ENCODE peak calls at places on chromosomes 13 and 19, in five cellular contexts. One of them, this sample, is unnamed. For H3K4me1, the result is how much of the 10 kb centered on the place peaks cover.

GRCh38 chr19:2616741-2617392 is 85.6 kb downstream of the GNG7 start:
- DNase-seq in GM23338: no peak
- DNase-seq in thoracic aorta: no peak
- DNase-seq in tibial artery: peak
- DNase-seq in breast epithelium: no peak
- DNase-seq in this sample: no peak

GRCh38 chr19:49984491-49984890 is 23.5 kb upstream of the SIGLEC11 start:
- DNase-seq in thoracic aorta: no peak
- DNase-seq in GM23338: no peak
- DNase-seq in breast epithelium: no peak
- DNase-seq in tibial artery: no peak
- DNase-seq in this sample: no peak

GRCh38 chr13:100508996-100509395 is 79.6 kb downstream of the GGACT start:
- DNase-seq in breast epithelium: no peak
- DNase-seq in tibial artery: no peak
- DNase-seq in thoracic aorta: no peak
- DNase-seq in GM23338: no peak
- DNase-seq in this sample: no peak

GRCh38 chr13:48775285-48775684 is 121.6 kb downstream of the CYSLTR2 start:
- DNase-seq in GM23338: no peak
- DNase-seq in breast epithelium: no peak
- DNase-seq in thoracic aorta: no peak
- DNase-seq in tibial artery: no peak
- DNase-seq in this sample: no peak

GRCh38 chr19:54707932-54708331 is 16.3 kb upstream of the KIR3DL3 start:
- DNase-seq in breast epithelium: peak
- DNase-seq in GM23338: no peak
- DNase-seq in tibial artery: no peak
- DNase-seq in thoracic aorta: no peak
- DNase-seq in this sample: no peak

GRCh38 chr13:28423010-28423409 is 71.9 kb downstream of the FLT1 start:
- DNase-seq in GM23338: no peak
- DNase-seq in tibial artery: peak
- DNase-seq in thoracic aorta: no peak
- DNase-seq in breast epithelium: no peak
- DNase-seq in this sample: no peak

GRCh38 chr19:12773571-12773970 is 1.8 kb downstream of the HOOK2 start:
- DNase-seq in tibial artery: no peak
- DNase-seq in breast epithelium: no peak
- DNase-seq in GM23338: no peak
- DNase-seq in thoracic aorta: no peak
- DNase-seq in this sample: no peak

GRCh38 chr13:34467450-34468083 is 474.5 kb upstream of the NBEA start:
- DNase-seq in GM23338: no peak
- DNase-seq in thoracic aorta: no peak
- DNase-seq in tibial artery: no peak
- DNase-seq in breast epithelium: no peak
- DNase-seq in this sample: no peak

GRCh38 chr13:70874646-70875045 is 766.4 kb upstream of the KLHL1 start:
- DNase-seq in tibial artery: no peak
- DNase-seq in GM23338: no peak
- DNase-seq in thoracic aorta: no peak
- DNase-seq in breast epithelium: no peak
- DNase-seq in this sample: no peak

GRCh38 chr19:32206065-32206464 is 139.3 kb upstream of the ZNF507 start:
- DNase-seq in breast epithelium: no peak
- DNase-seq in tibial artery: no peak
- DNase-seq in thoracic aorta: no peak
- DNase-seq in GM23338: no peak
- DNase-seq in this sample: peak
- TF ChIP-seq CTCF in breast epithelium: no peak
- TF ChIP-seq CTCF in tibial artery: no peak
- TF ChIP-seq CTCF in thoracic aorta: no peak
- TF ChIP-seq CTCF in GM23338: peak
- TF ChIP-seq CTCF in this sample: peak

GRCh38 chr19:35994868-35995654 is at the start of gene SDHAF1:
- DNase-seq in tibial artery: peak
- DNase-seq in breast epithelium: peak
- DNase-seq in GM23338: peak
- DNase-seq in thoracic aorta: peak
- DNase-seq in this sample: peak
- H3K27ac ChIP-seq in tibial artery: peak
- H3K27ac ChIP-seq in breast epithelium: peak
- H3K27ac ChIP-seq in GM23338: no peak
- H3K27ac ChIP-seq in thoracic aorta: peak
- H3K27ac ChIP-seq in this sample: peak

GRCh38 chr19:15404097-15404779 is 14.6 kb downstream of the AKAP8L start:
- DNase-seq in GM23338: no peak
- DNase-seq in tibial artery: no peak
- DNase-seq in thoracic aorta: no peak
- DNase-seq in breast epithelium: no peak
- DNase-seq in this sample: no peak

GRCh38 chr19:15402411-15403150 is 16.2 kb downstream of the AKAP8L start:
- DNase-seq in tibial artery: no peak
- DNase-seq in GM23338: no peak
- DNase-seq in thoracic aorta: no peak
- DNase-seq in breast epithelium: no peak
- DNase-seq in this sample: no peak

GRCh38 chr19:15404780-15405211 is 14.0 kb downstream of the AKAP8L start:
- DNase-seq in GM23338: no peak
- DNase-seq in breast epithelium: no peak
- DNase-seq in thoracic aorta: no peak
- DNase-seq in tibial artery: no peak
- DNase-seq in this sample: no peak

GRCh38 chr19:15401397-15401710 is 17.4 kb downstream of the AKAP8L start:
- DNase-seq in tibial artery: no peak
- DNase-seq in GM23338: no peak
- DNase-seq in thoracic aorta: no peak
- DNase-seq in breast epithelium: no peak
- DNase-seq in this sample: no peak

GRCh38 chr19:15403151-15403531 is 15.6 kb downstream of the AKAP8L start:
- DNase-seq in GM23338: no peak
- DNase-seq in tibial artery: no peak
- DNase-seq in breast epithelium: no peak
- DNase-seq in thoracic aorta: no peak
- DNase-seq in this sample: no peak
- H3K4me1 ChIP-seq in GM23338: under half
- H3K4me1 ChIP-seq in tibial artery: under half
- H3K4me1 ChIP-seq in breast epithelium: under half
- H3K4me1 ChIP-seq in thoracic aorta: half or more
- H3K4me1 ChIP-seq in this sample: under half

DNA sequence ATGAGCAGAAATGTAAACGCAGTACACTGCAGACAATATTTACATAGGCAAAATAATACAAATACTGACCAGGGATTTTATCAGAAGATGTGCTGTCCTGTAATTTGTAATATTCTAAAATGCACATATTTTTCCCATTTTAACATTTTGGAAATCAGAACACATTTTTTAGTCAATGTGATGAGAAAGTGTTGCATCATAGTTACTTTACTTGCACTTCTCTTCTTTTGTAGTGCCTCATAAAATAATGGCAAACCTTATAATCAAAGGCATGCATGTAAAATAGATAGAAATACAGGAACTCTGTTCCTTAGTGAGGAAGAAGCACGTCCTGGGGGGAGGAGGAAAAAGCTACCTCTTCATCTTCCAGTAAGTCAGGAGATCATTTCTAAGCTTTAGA is 46.2 kb upstream of the KATNAL1 start:
- DNase-seq in thoracic aorta: no peak
- DNase-seq in GM23338: no peak
- DNase-seq in breast epithelium: no peak
- DNase-seq in tibial artery: no peak
- DNase-seq in this sample: no peak
- TF ChIP-seq CTCF in thoracic aorta: no peak
- TF ChIP-seq CTCF in GM23338: no peak
- TF ChIP-seq CTCF in breast epithelium: no peak
- TF ChIP-seq CTCF in tibial artery: no peak
- TF ChIP-seq CTCF in this sample: no peak

DNA sequence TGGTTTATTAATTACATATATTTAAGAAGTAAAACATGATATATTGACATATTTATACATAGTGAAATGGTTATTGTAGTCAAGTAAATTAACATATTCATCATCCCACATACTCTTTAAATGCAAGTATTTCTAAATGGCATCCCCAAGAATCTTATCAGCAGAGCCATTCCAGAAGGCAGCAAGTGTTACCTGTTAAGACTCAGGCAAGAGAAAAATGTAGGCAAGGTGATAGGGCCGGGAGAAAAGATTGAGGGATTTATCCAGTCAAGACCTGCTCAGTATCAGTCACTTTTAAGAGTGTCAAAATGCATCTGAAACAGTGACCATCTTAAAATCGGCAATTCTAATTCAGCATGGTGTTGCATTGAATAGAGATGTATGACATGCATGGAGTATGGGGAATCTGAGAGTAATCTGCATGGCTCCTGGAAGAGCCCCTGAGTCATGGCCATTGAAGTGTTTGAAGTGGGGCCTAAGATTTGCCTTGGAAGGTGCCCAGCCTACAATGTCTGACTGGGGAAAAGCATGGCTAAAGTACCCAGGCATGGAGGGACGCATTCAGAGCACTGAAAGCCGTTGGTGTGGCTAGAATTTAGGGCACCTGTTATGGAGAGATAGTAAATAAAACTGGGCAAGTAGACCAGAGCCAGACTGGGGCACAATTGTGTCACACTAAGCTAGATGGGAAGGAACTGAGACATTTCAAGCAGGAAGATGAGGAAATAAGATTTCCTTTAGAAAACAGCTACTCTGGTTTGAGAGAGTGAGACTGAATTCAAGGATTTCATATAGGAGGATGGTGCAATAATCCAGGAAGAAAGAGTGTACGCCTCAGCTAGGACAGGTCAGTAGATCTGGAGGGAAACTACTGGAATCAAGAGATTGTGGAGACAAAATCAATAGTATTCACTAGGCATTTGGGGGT is 25.0 kb upstream of the C1QTNF9B start:
- DNase-seq in GM23338: peak
- DNase-seq in tibial artery: no peak
- DNase-seq in thoracic aorta: no peak
- DNase-seq in breast epithelium: no peak
- DNase-seq in this sample: no peak
- H3K27ac ChIP-seq in GM23338: peak
- H3K27ac ChIP-seq in tibial artery: no peak
- H3K27ac ChIP-seq in thoracic aorta: no peak
- H3K27ac ChIP-seq in breast epithelium: no peak
- H3K27ac ChIP-seq in this sample: no peak